ENCODE peak calls at places on chromosomes 5 and 9, in eight cellular contexts. A, S, E, I, Z, U, W and C are unnamed samples.

GRCh38 chr5:38208782-38209378 is 49.5 kb upstream of the EGFLAM start:
- DNase-seq in Z (no peak), U (peak; percentile 47), A (peak; percentile 32), I (peak; percentile 5), S (no peak), W (peak; percentile 66), E (peak; percentile 21), C (no peak)

GRCh38 chr5:14039576-14039975 is 95.1 kb upstream of the DNAH5 start:
- DNase-seq in Z (no peak), E (no peak), W (peak; percentile 59), S (no peak), I (no peak), U (no peak), A (no peak), C (no peak)

GRCh38 chr9:124182741-124183140 is 75.0 kb upstream of the NEK6 start:
- DNase-seq in A (no peak), E (no peak), U (no peak), Z (no peak), I (peak; percentile 56), S (peak; percentile 24), W (no peak), C (no peak)

GRCh38 chr5:81363093-81363886 is 30.6 kb downstream of the ACOT12 start:
- DNase-seq in U (no peak), W (no peak), E (no peak), I (peak; percentile 44), S (no peak), Z (no peak), A (no peak), C (no peak)

GRCh38 chr9:131670247-131670681 is 69.6 kb downstream of the RAPGEF1 start:
- DNase-seq in Z (no peak), S (no peak), A (no peak), E (no peak), W (no peak), I (peak; percentile 27), U (no peak), C (no peak)

GRCh38 chr5:131610198-131611063 is 24.6 kb downstream of the RAPGEF6 start:
- DNase-seq in I (peak; percentile 15), A (no peak), U (no peak), W (peak; percentile 42), Z (no peak), S (no peak), E (no peak), C (no peak)

GRCh38 chr9:71630371-71630770 is 137.9 kb downstream of the CEMIP2 start:
- DNase-seq in I (no peak), U (no peak), W (no peak), A (no peak), Z (no peak), E (no peak), S (no peak), C (no peak)

GRCh38 chr9:132099741-132100407 is 20.2 kb upstream of the MED27 start:
- DNase-seq in Z (no peak), I (no peak), S (no peak), W (no peak), U (no peak), A (no peak), E (no peak), C (no peak)

GRCh38 chr9:133067813-133068212 is 6.0 kb downstream of the CEL start:
- DNase-seq in U (no peak), Z (no peak), A (no peak), S (no peak), E (no peak), I (no peak), W (peak; percentile 71), C (no peak)

GRCh38 chr5:67425514-67425913 is 228.9 kb upstream of the CD180 start:
- DNase-seq in E (no peak), I (no peak), W (no peak), A (no peak), U (no peak), S (no peak), Z (no peak), C (no peak)

GRCh38 chr5:156803404-156803803 is 46.7 kb upstream of the PPP1R2B start:
- DNase-seq in E (no peak), W (no peak), S (no peak), I (no peak), A (no peak), U (no peak), Z (no peak), C (no peak)

GRCh38 chr5:40410231-40410861 is 269.4 kb upstream of the PTGER4 start:
- DNase-seq in Z (no peak), E (peak; percentile 79), U (no peak), I (peak; percentile 73), S (no peak), A (peak; percentile 72), W (peak; percentile 53), C (no peak)